ENCODE peak calls at places on chromosomes 7 and 10, in seven cellular contexts. V is CD4-positive, alpha-beta memory T cell; K is heart left ventricle; F is A549; I is tibial nerve; A is CD4-positive, alpha-beta T cell; L is mesendoderm. C is an unnamed sample.

GRCh38 chr7:121395494-121395960 is 581 bp downstream of the FAM3C start:
- DNase-seq in V (peak), K (no peak), F (peak), I (peak), A (peak), L (peak), C (peak)

GRCh38 chr7:154241988-154242387 is 189.8 kb downstream of the DPP6 start:
- DNase-seq in V (no peak), K (no peak), F (no peak), I (no peak), A (no peak), L (no peak), C (no peak)

GRCh38 chr10:100065084-100065660 is 16.5 kb downstream of the CPN1 start:
- DNase-seq in V (no peak), K (no peak), F (no peak), I (no peak), A (no peak), L (peak), C (no peak)

GRCh38 chr10:126216221-126216701 is 172.0 kb downstream of the ADAM12 start:
- DNase-seq in V (no peak), K (no peak), F (no peak), I (no peak), A (no peak), L (peak), C (no peak)

GRCh38 chr7:92766461-92767003 is 69.8 kb downstream of the CDK6 start:
- DNase-seq in V (no peak), K (no peak), F (peak), I (peak), A (no peak), L (no peak), C (no peak)

GRCh38 chr7:74165867-74166593 is 8.1 kb upstream of the EIF4H start:
- DNase-seq in V (no peak), K (no peak), F (no peak), I (no peak), A (no peak), L (no peak), C (no peak)

GRCh38 chr7:115357213-115357999 is 435.5 kb downstream of the MDFIC start:
- DNase-seq in V (no peak), K (no peak), F (no peak), I (no peak), A (no peak), L (no peak), C (no peak)

GRCh38 chr10:114956466-114956865 is 18.5 kb downstream of the TRUB1 start:
- DNase-seq in V (no peak), K (no peak), F (no peak), I (no peak), A (no peak), L (no peak), C (no peak)

GRCh38 chr10:3735175-3735574 is 49.8 kb downstream of the KLF6 start:
- DNase-seq in V (no peak), K (no peak), F (no peak), I (no peak), A (no peak), L (peak), C (no peak)

GRCh38 chr7:36961097-36961496 is 236.8 kb upstream of the AOAH start:
- DNase-seq in V (no peak), K (no peak), F (no peak), I (no peak), A (no peak), L (no peak), C (no peak)

GRCh38 chr10:48536916-48537890 is 67.7 kb downstream of the ARHGAP22 start:
- DNase-seq in V (no peak), K (no peak), F (no peak), I (no peak), A (no peak), L (peak), C (no peak)

GRCh38 chr10:104614245-104614831 is 26.8 kb upstream of the SORCS3 start:
- DNase-seq in V (no peak), K (no peak), F (peak), I (no peak), A (no peak), L (peak), C (no peak)

GRCh38 chr10:13437026-13437555 is 89.0 kb upstream of the SEPHS1 start:
- DNase-seq in V (no peak), K (no peak), F (no peak), I (no peak), A (no peak), L (no peak), C (no peak)

GRCh38 chr10:110919349-110919931 is at the start of gene SHOC2:
- DNase-seq in V (peak), K (peak), F (no peak), I (no peak), A (peak), L (no peak), C (peak)

GRCh38 chr10:27319752-27320561 is 79.4 kb upstream of the ACBD5 start:
- DNase-seq in V (no peak), K (peak), F (peak), I (peak), A (no peak), L (no peak), C (no peak)

GRCh38 chr10:13632407-13632806 is 45.6 kb downstream of the PRPF18 start:
- DNase-seq in V (no peak), K (no peak), F (no peak), I (no peak), A (no peak), L (no peak), C (no peak)

GRCh38 chr10:103985726-103986125 is 18.8 kb downstream of the SLK start:
- DNase-seq in V (no peak), K (no peak), F (no peak), I (no peak), A (no peak), L (no peak), C (no peak)

GRCh38 chr7:104878577-104878976 is 135.4 kb upstream of the KMT2E start:
- DNase-seq in V (no peak), K (no peak), F (no peak), I (no peak), A (no peak), L (no peak), C (no peak)

GRCh38 chr10:58275908-58276307 is 6.9 kb downstream of the CISD1 start:
- DNase-seq in V (peak), K (no peak), F (no peak), I (no peak), A (no peak), L (peak), C (no peak)

GRCh38 chr10:44339218-44339617 is 45.7 kb downstream of the CXCL12 start:
- DNase-seq in V (no peak), K (no peak), F (no peak), I (no peak), A (no peak), L (peak), C (no peak)

GRCh38 chr10:230758-231157 is 95.5 kb downstream of the ZMYND11 start:
- DNase-seq in V (no peak), K (no peak), F (peak), I (no peak), A (no peak), L (peak), C (no peak)

GRCh38 chr10:42982886-42983594 is 93.8 kb upstream of the RET start:
- DNase-seq in V (no peak), K (peak), F (no peak), I (no peak), A (no peak), L (no peak), C (no peak)

GRCh38 chr10:102712843-102713242 is 1.4 kb downstream of the ARL3 start:
- DNase-seq in V (no peak), K (no peak), F (no peak), I (no peak), A (no peak), L (no peak), C (no peak)

GRCh38 chr10:117138838-117139580 is 939 bp upstream of the VAX1 start:
- DNase-seq in V (no peak), K (no peak), F (no peak), I (no peak), A (no peak), L (peak), C (no peak)

GRCh38 chr10:69160809-69161225 is 19.2 kb upstream of the SUPV3L1 start:
- DNase-seq in V (no peak), K (no peak), F (peak), I (no peak), A (no peak), L (no peak), C (no peak)

GRCh38 chr7:35623381-35623780 is 71.6 kb downstream of the HERPUD2 start:
- DNase-seq in V (no peak), K (no peak), F (no peak), I (no peak), A (no peak), L (no peak), C (no peak)

GRCh38 chr10:87775766-87776165 is 42.3 kb downstream of the ATAD1 start:
- DNase-seq in V (no peak), K (no peak), F (no peak), I (no peak), A (no peak), L (no peak), C (no peak)

GRCh38 chr10:1253476-1254353 is 197.5 kb downstream of the WDR37 start:
- DNase-seq in V (no peak), K (no peak), F (no peak), I (no peak), A (no peak), L (no peak), C (no peak)

GRCh38 chr7:70466725-70467364 is 665.1 kb upstream of the GALNT17 start:
- DNase-seq in V (no peak), K (no peak), F (no peak), I (no peak), A (no peak), L (no peak), C (no peak)

GRCh38 chr10:112956631-112957350 is 6.7 kb downstream of the TCF7L2 start:
- DNase-seq in V (no peak), K (no peak), F (no peak), I (no peak), A (no peak), L (no peak), C (no peak)

GRCh38 chr7:65983965-65984654 is 2.1 kb upstream of the GUSB start:
- DNase-seq in V (no peak), K (no peak), F (peak), I (no peak), A (no peak), L (no peak), C (no peak)

GRCh38 chr7:154591544-154591943 is 411.4 kb downstream of the PAXIP1 start:
- DNase-seq in V (no peak), K (no peak), F (no peak), I (no peak), A (no peak), L (no peak), C (no peak)

GRCh38 chr7:20270867-20271266 is 53.7 kb upstream of the MACC1 start:
- DNase-seq in V (no peak), K (no peak), F (no peak), I (no peak), A (no peak), L (no peak), C (no peak)

GRCh38 chr10:98400482-98400881 is 14.5 kb downstream of the PYROXD2 start:
- DNase-seq in V (no peak), K (no peak), F (no peak), I (no peak), A (no peak), L (no peak), C (no peak)

GRCh38 chr10:77421576-77421975 is 216.0 kb downstream of the KCNMA1 start:
- DNase-seq in V (no peak), K (no peak), F (no peak), I (no peak), A (no peak), L (no peak), C (no peak)

GRCh38 chr7:128431754-128432153 is 22.0 kb upstream of the IMPDH1 start:
- DNase-seq in V (no peak), K (no peak), F (no peak), I (no peak), A (no peak), L (no peak), C (no peak)

GRCh38 chr10:119817991-119818888 is 54.4 kb downstream of the MCMBP start:
- DNase-seq in V (no peak), K (peak), F (no peak), I (peak), A (peak), L (peak), C (peak)

GRCh38 chr7:95441042-95441823 is 6.4 kb upstream of the PON2 start:
- DNase-seq in V (no peak), K (no peak), F (peak), I (no peak), A (no peak), L (no peak), C (no peak)

GRCh38 chr7:44235066-44235465 is 34.3 kb downstream of the YKT6 start:
- DNase-seq in V (no peak), K (no peak), F (no peak), I (no peak), A (no peak), L (no peak), C (no peak)

DNA sequence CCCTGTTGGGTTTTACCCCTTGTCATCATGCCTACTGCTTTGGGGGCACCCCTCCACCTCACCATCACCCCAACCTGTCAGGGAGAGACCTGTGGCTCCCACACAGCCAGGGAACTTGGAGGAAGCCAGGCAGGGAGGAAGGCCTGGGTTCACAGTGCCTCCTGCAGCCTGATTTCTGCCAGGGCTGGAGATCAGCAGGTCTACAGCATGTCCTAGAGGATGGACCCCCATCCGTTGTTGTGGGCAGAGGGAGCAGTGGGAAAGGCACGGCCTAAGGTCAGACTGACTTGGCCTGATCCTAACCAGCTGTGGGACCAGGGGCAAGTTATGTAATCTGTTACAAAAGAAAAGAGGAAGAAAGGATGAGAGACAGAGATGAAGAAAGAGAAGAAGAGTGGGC is 28.2 kb downstream of the ZCCHC24 start:
- DNase-seq in V (no peak), K (peak), F (no peak), I (no peak), A (no peak), L (no peak), C (no peak)
- H3K27ac ChIP-seq in V (no peak), K (no peak), F (no peak), I (peak), A (no peak), L (no peak), C (no peak)

GRCh38 chr10:132320776-132321469 is 11.1 kb upstream of the LRRC27 start:
- DNase-seq in V (no peak), K (no peak), F (peak), I (no peak), A (no peak), L (no peak), C (no peak)
- H3K27ac ChIP-seq in V (no peak), K (no peak), F (peak), I (no peak), A (no peak), L (no peak), C (no peak)

GRCh38 chr7:157384301-157384700 is 47.5 kb downstream of the DNAJB6 start:
- DNase-seq in V (no peak), K (no peak), F (peak), I (no peak), A (no peak), L (no peak), C (no peak)
- H3K27ac ChIP-seq in V (no peak), K (no peak), F (peak), I (no peak), A (no peak), L (no peak), C (no peak)

GRCh38 chr7:28629216-28629848 is 217.0 kb downstream of the CREB5 start:
- DNase-seq in V (no peak), K (no peak), F (no peak), I (no peak), A (no peak), L (no peak), C (no peak)
- H3K27ac ChIP-seq in V (no peak), K (no peak), F (no peak), I (no peak), A (no peak), L (no peak), C (no peak)

GRCh38 chr10:31192475-31192874 is 126.5 kb upstream of the ZEB1 start:
- DNase-seq in V (no peak), K (no peak), F (no peak), I (no peak), A (no peak), L (no peak), C (no peak)

GRCh38 chr10:31197886-31198285 is 121.1 kb upstream of the ZEB1 start:
- DNase-seq in V (no peak), K (no peak), F (no peak), I (no peak), A (no peak), L (no peak), C (no peak)

GRCh38 chr10:31190488-31190887 is 128.5 kb upstream of the ZEB1 start:
- DNase-seq in V (no peak), K (no peak), F (no peak), I (no peak), A (no peak), L (no peak), C (no peak)

DNA sequence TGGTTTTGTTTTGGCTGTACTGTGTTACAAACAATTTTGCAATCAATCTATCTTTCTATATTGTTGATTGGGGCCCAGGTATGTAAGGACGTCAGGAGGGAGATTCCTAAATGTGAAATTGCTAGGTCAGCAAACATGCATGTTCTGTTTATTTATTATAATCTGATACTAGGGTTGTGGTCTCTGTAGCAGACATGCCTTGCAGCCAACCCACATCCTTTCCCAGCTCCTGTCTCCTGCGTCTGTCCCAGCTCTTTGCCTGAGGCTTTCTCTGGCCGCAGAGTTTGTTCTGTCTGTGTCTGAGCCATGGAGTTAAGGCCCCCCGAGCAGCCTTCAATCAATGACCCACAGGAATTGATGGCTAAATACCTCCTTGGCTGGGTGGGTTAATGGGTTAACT is 124.0 kb upstream of the ZEB1 start:
- DNase-seq in V (no peak), K (no peak), F (no peak), I (no peak), A (no peak), L (peak), C (no peak)
- H3K27ac ChIP-seq in V (no peak), K (no peak), F (no peak), I (no peak), A (no peak), L (no peak), C (no peak)

GRCh38 chr10:35356725-35357092 is 20.4 kb downstream of the CCNY start:
- DNase-seq in V (no peak), K (no peak), F (no peak), I (no peak), A (no peak), L (no peak), C (no peak)
- H3K27ac ChIP-seq in V (no peak), K (no peak), F (no peak), I (no peak), A (no peak), L (no peak), C (no peak)

GRCh38 chr7:100370746-100371145 is 2.5 kb upstream of the PILRA start:
- DNase-seq in V (no peak), K (no peak), F (no peak), I (no peak), A (no peak), L (no peak), C (no peak)

GRCh38 chr7:100370303-100370702 is 3.0 kb upstream of the PILRA start:
- DNase-seq in V (no peak), K (no peak), F (no peak), I (no peak), A (no peak), L (peak), C (no peak)

GRCh38 chr7:100372694-100373093 is 593 bp upstream of the PILRA start:
- DNase-seq in V (no peak), K (no peak), F (no peak), I (no peak), A (no peak), L (no peak), C (no peak)

GRCh38 chr7:100372256-100372655 is 1.0 kb upstream of the PILRA start:
- DNase-seq in V (no peak), K (peak), F (no peak), I (no peak), A (no peak), L (peak), C (no peak)

GRCh38 chr7:100371561-100372171 is 1.6 kb upstream of the PILRA start:
- DNase-seq in V (no peak), K (no peak), F (no peak), I (no peak), A (no peak), L (peak), C (no peak)
- H3K27ac ChIP-seq in V (no peak), K (no peak), F (no peak), I (peak), A (no peak), L (no peak), C (peak)

GRCh38 chr10:47165168-47165710 is 134.8 kb upstream of the GDF10 start:
- DNase-seq in V (no peak), K (no peak), F (no peak), I (no peak), A (no peak), L (no peak), C (no peak)
- H3K27ac ChIP-seq in V (peak), K (no peak), F (no peak), I (peak), A (peak), L (no peak), C (peak)

C was measured in substantia nigra.